ENCODE peak calls at places on chromosome 1, in five cellular contexts. Z is SJSA1, G is HepG2, K is heart right ventricle, U is SW 1271. A is an unnamed sample.

GRCh38 chr1:173476197-173476663 is 905 bp upstream of the PRDX6 start:
- DNase-seq in Z (no peak), G (no peak), K (no peak), U (no peak), A (no peak)

GRCh38 chr1:218164111-218164929 is 120.8 kb upstream of the RRP15 start:
- DNase-seq in Z (peak; percentile 44), G (peak; percentile 18), K (peak; percentile 32), U (no peak), A (peak; percentile 63)

GRCh38 chr1:94299627-94300552 is 62.5 kb upstream of the ARHGAP29 start:
- DNase-seq in Z (peak; percentile 64), G (peak; percentile 41), K (peak; percentile 24), U (peak; percentile 78), A (no peak)

GRCh38 chr1:8396912-8397406 is 79.0 kb downstream of the SLC45A1 start:
- DNase-seq in Z (peak; percentile 84), G (peak; percentile 38), K (no peak), U (peak; percentile 80), A (no peak)

GRCh38 chr1:59041878-59042277 is 255.0 kb upstream of the FGGY start:
- DNase-seq in Z (no peak), G (no peak), K (no peak), U (no peak), A (no peak)

GRCh38 chr1:65525297-65526048 is 105.0 kb downstream of the LEPR start:
- DNase-seq in Z (no peak), G (no peak), K (peak; percentile 21), U (no peak), A (peak; percentile 36)

GRCh38 chr1:170262540-170262939 is 116.8 kb downstream of the NTMT2 start:
- DNase-seq in Z (no peak), G (no peak), K (no peak), U (no peak), A (no peak)

GRCh38 chr1:173477286-173478098 is at the start of gene PRDX6:
- DNase-seq in Z (no peak), G (peak; percentile 48), K (no peak), U (peak; percentile 80), A (peak; percentile 78)

GRCh38 chr1:68121536-68121935 is 71.1 kb upstream of the DIRAS3 start:
- DNase-seq in Z (no peak), G (no peak), K (no peak), U (no peak), A (no peak)

GRCh38 chr1:72869873-72870272 is 587.5 kb upstream of the NEGR1 start:
- DNase-seq in Z (no peak), G (no peak), K (no peak), U (no peak), A (no peak)

GRCh38 chr1:229203030-229203751 is 67.7 kb upstream of the RAB4A start:
- DNase-seq in Z (no peak), G (peak; percentile 94), K (no peak), U (no peak), A (no peak)

GRCh38 chr1:155944396-155944728 is 2.9 kb downstream of the RXFP4 start:
- DNase-seq in Z (no peak), G (no peak), K (no peak), U (no peak), A (no peak)

GRCh38 chr1:247211339-247211738 is 39.5 kb upstream of the ZNF124 start:
- DNase-seq in Z (no peak), G (no peak), K (no peak), U (no peak), A (no peak)

A was measured in left ventricle myocardium superior.